ENCODE peak calls at places on chromosomes 2 and 18, in seven cellular contexts. L is activated T-cell treated with anti-CD3 and anti-CD28 coated beads for 1 hour; X is NCI-H1417; Q is H4; O is NCI-H345; I is NCI-H69; Y is activated naive CD4-positive, alpha-beta T cell. T is an unnamed sample.

GRCh38 chr18:13235981-13236380 is 17.4 kb downstream of the LDLRAD4 start:
- DNase-seq in Y (no peak), X (no peak), Q (no peak), L (no peak), I (no peak), O (no peak), T (no peak)

GRCh38 chr18:321839-322467 is 54.1 kb upstream of the THOC1 start:
- DNase-seq in I (no peak), Y (no peak), X (no peak), O (no peak), Q (no peak), L (no peak), T (no peak)

GRCh38 chr2:64625352-64626145 is 28.2 kb downstream of the SERTAD2 start:
- DNase-seq in L (no peak), I (peak), Y (no peak), X (peak), O (no peak), Q (no peak), T (no peak)

GRCh38 chr18:35430721-35431441 is 53.7 kb upstream of the ZNF396 start:
- DNase-seq in O (no peak), X (no peak), I (no peak), Q (no peak), L (no peak), Y (no peak), T (no peak)

GRCh38 chr2:165240927-165241326 is 1.7 kb downstream of the SCN2A start:
- DNase-seq in X (peak), L (no peak), O (no peak), Q (no peak), I (no peak), Y (no peak), T (peak)

GRCh38 chr18:57134564-57135211 is 12.2 kb upstream of the BOD1L2 start:
- DNase-seq in I (no peak), Y (no peak), L (no peak), X (peak), O (no peak), Q (no peak), T (no peak)

GRCh38 chr2:144219979-144220378 is 299.9 kb downstream of the ZEB2 start:
- DNase-seq in Q (no peak), Y (no peak), X (no peak), O (no peak), I (no peak), L (no peak), T (no peak)

GRCh38 chr2:144358979-144359541 is 160.9 kb downstream of the ZEB2 start:
- DNase-seq in L (no peak), I (no peak), Y (no peak), Q (no peak), O (no peak), X (no peak), T (no peak)

GRCh38 chr2:46393352-46393820 is 86.0 kb upstream of the TMEM247 start:
- DNase-seq in Q (no peak), Y (no peak), O (no peak), L (no peak), I (no peak), X (no peak), T (no peak)

GRCh38 chr2:185700883-185701282 is 37.7 kb upstream of the FSIP2 start:
- DNase-seq in I (peak), Q (no peak), O (no peak), X (no peak), L (no peak), Y (no peak), T (no peak)

T was measured in NCI-H146.